ENCODE peak calls at places on chromosomes 5 and 9, in five cellular contexts. M is foreskin fibroblast, V is AG10803, I is right atrium auricular region, Y is right cardiac atrium. E is an unnamed sample.

GRCh38 chr5:11046160-11046559 is 285.1 kb upstream of the DAP start:
- DNase-seq in V (peak), Y (peak), M (peak), I (no peak), E (peak)

GRCh38 chr5:65190328-65191053 is 291.2 kb downstream of the ADAMTS6 start:
- DNase-seq in M (peak), I (no peak), V (peak), Y (no peak), E (peak)

GRCh38 chr5:41908374-41909079 is 4.4 kb downstream of the RIMOC1 start:
- DNase-seq in M (peak), Y (no peak), V (peak), I (no peak), E (peak)

GRCh38 chr5:141135718-141136266 is 786 bp downstream of the PCDHB5 start:
- DNase-seq in I (no peak), M (no peak), V (no peak), Y (no peak), E (no peak)

GRCh38 chr9:129138144-129138462 is 26.9 kb downstream of the PTPA start:
- DNase-seq in M (no peak), I (peak), Y (no peak), V (peak), E (no peak)

GRCh38 chr9:1018121-1018520 is 32.0 kb upstream of the DMRT2 start:
- DNase-seq in V (peak), Y (no peak), I (no peak), M (peak), E (peak)

GRCh38 chr5:121707196-121707595 is 144.5 kb upstream of the FTMT start:
- DNase-seq in M (no peak), V (no peak), Y (no peak), I (no peak), E (peak)

GRCh38 chr9:94042516-94042915 is 41.7 kb upstream of the PTPDC1 start:
- DNase-seq in M (peak), V (no peak), I (no peak), Y (no peak), E (no peak)

GRCh38 chr5:179777909-179778308 is 15.9 kb upstream of the LTC4S start:
- DNase-seq in M (no peak), Y (no peak), V (no peak), I (no peak), E (no peak)

GRCh38 chr5:91641730-91642350 is 258.7 kb upstream of the ARRDC3 start:
- DNase-seq in V (peak), M (peak), Y (no peak), I (no peak), E (peak)

GRCh38 chr5:103780794-103781193 is 218.2 kb upstream of the NUDT12 start:
- DNase-seq in Y (no peak), V (no peak), I (no peak), M (no peak), E (peak)

GRCh38 chr9:95143591-95144561 is 173.6 kb downstream of the FANCC start:
- DNase-seq in M (peak), Y (peak), I (peak), V (peak), E (peak)

GRCh38 chr5:167863883-167864282 is 427.6 kb upstream of the WWC1 start:
- DNase-seq in Y (no peak), I (no peak), M (no peak), V (no peak), E (no peak)

GRCh38 chr5:174533771-174534221 is 190.6 kb upstream of the MSX2 start:
- DNase-seq in Y (no peak), V (peak), M (peak), I (no peak), E (peak)

GRCh38 chr5:87390576-87391199 is 22.0 kb downstream of the CCNH start:
- DNase-seq in I (no peak), M (peak), Y (no peak), V (peak), E (peak)

GRCh38 chr9:108859459-108860114 is 2.5 kb upstream of the ACTL7A start:
- DNase-seq in Y (no peak), V (no peak), I (no peak), M (peak), E (no peak)

GRCh38 chr5:143693691-143694252 is 118.2 kb upstream of the HMHB1 start:
- DNase-seq in V (no peak), Y (no peak), M (no peak), I (no peak), E (no peak)

GRCh38 chr5:135534609-135535419 is 950 bp downstream of the NEUROG1 start:
- DNase-seq in V (no peak), I (no peak), Y (no peak), M (peak), E (no peak)

GRCh38 chr9:107983191-107983603 is 493.6 kb upstream of the KLF4 start:
- DNase-seq in Y (no peak), I (no peak), V (peak), M (peak), E (peak)

GRCh38 chr5:39555788-39556187 is 131.0 kb upstream of the DAB2 start:
- DNase-seq in M (no peak), Y (no peak), I (no peak), V (no peak), E (no peak)

DNA sequence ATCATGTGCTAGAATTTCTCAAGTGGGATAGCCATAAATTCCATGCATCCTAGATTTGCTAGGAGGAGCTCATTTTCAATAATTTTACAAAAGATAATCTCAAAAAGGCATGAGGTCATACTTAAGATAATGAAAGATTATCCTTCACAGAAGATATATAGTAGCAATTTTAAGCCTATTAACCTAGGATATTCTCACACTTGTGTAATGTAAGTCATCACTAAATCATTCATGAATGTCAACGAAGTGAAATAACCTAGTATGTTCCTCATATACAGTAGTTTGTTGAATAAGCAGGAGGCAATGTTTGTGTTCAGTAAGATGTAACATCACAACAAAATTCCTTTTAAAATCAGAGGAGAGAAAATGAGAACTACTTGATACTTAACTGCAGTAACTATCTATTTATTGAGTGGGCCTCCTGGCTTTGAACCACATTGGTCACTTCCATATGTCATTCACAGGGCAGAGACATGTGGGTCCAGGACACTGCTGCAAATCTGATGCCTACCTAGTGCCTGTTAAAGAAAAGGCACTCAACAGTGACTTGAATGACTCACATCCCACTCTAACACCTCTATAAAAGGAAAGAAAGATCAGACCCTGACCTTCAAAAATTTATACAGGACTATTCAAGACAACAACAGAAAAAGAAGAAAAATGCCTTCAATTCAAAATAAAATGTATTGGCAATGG is 8.2 kb downstream of the LIFR start:
- DNase-seq in I (no peak), Y (no peak), M (peak), V (no peak), E (no peak)
- H3K4me3 ChIP-seq in I (no peak), Y (peak), M (no peak), V (no peak), E (no peak)

GRCh38 chr9:37119907-37120839 is at the start of gene ZCCHC7:
- DNase-seq in Y (peak), M (peak), I (peak), V (peak), E (peak)

GRCh38 chr9:37117956-37118355 is 2.4 kb upstream of the ZCCHC7 start:
- DNase-seq in M (no peak), V (no peak), Y (no peak), I (no peak), E (no peak)

GRCh38 chr9:37126214-37126788 is 5.9 kb downstream of the ZCCHC7 start:
- DNase-seq in I (no peak), M (no peak), V (no peak), Y (no peak), E (no peak)

GRCh38 chr9:37119360-37119759 is 1.0 kb upstream of the ZCCHC7 start:
- DNase-seq in I (no peak), M (no peak), Y (no peak), V (no peak), E (no peak)

GRCh38 chr9:37121881-37122280 is 1.5 kb downstream of the ZCCHC7 start:
- DNase-seq in M (peak), I (no peak), V (peak), Y (no peak), E (peak)
- H3K4me3 ChIP-seq in M (peak), I (no peak), V (peak), Y (no peak), E (peak)

GRCh38 chr5:81779935-81780266 is 29.0 kb upstream of the SSBP2 start:
- DNase-seq in I (no peak), V (no peak), M (no peak), Y (no peak), E (no peak)
- H3K4me3 ChIP-seq in I (no peak), V (no peak), M (no peak), Y (no peak), E (peak)

GRCh38 chr5:178160176-178160575 is 6.5 kb upstream of the NHP2 start:
- DNase-seq in I (no peak), M (no peak), V (no peak), Y (no peak), E (no peak)

GRCh38 chr5:178162481-178162880 is 8.8 kb upstream of the NHP2 start:
- DNase-seq in V (no peak), Y (no peak), M (no peak), I (no peak), E (no peak)

GRCh38 chr5:178165585-178165984 is 11.9 kb upstream of the NHP2 start:
- DNase-seq in Y (no peak), I (no peak), M (no peak), V (no peak), E (no peak)

DNA sequence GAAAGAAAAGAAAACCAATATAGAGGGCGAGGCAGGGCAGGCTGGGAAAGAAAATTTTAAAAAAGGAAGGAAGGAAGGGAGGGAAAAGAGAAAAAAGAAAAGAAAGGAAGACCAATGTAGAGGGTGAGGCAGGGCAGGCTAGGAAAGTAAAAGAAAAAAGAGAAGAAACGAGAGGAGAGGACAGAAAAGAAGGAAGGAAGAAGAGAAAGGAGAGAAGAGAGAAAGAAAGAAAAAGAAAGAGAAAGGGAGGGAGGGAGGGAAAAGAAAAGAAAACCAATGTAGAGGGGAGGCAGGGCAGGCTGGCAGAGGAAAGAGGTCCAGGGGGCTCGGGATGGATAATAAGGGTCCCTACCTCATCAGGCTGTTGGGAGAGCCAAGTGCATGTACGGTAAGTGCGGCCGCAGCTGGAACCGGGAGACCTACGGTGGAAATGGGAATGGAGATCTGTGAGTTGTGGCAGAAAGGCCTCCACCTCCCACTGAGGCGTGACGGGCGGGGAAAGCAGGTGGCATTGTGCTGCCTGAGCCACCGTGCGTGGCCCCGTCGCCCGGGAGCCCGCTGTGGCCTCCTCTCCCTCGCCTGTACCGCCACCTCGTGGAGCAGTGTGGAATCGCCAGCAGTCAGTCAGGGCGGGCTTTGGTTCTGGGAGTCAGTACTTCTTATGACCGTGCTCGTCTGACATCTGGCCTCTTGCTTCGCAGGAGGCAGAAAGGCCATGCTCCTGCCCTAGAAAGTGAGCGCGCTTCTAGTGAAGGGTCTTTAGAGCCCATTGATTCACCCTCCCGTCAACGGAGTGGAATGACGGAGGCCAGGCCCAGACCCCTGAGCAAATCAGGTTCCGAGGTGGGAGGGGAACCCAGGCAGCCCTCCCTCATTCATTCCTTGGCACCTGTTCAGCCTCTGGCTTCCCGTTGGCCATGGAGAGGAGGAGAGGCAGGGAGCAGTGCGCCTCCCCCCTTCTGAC is 10.4 kb upstream of the NHP2 start:
- DNase-seq in I (peak), V (peak), M (peak), Y (peak), E (peak)
- H3K4me3 ChIP-seq in I (no peak), V (peak), M (no peak), Y (no peak), E (no peak)

DNA sequence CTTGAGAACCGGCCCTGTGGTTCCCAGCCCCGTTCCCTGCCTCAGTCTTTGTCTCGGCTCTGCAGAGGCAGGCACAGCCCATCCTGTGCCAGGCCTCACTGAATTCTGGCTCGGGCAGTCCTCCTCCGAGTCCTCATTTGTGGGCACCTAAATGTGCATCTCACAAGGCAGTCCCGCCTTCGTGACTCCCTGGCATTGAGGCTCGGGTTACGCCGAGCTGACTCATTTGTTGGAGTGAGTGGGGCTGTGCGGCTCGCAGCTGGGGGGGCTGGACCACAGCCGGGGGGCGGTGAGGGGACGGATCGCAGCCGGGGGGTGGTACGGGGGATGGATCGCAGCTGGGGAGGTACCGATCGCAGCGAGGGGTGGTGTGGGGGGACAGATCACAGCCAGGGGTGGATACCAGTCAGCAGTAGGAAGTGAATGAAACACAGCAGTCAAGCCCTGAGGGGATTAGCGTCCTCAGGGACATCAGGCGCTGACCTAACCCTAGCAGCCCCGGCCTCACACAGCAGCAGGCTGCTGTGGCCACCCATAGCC is 72.2 kb downstream of the PSMB7 start:
- DNase-seq in Y (peak), I (peak), M (peak), V (peak), E (peak)
- H3K4me3 ChIP-seq in Y (no peak), I (no peak), M (no peak), V (no peak), E (no peak)

GRCh38 chr5:152501294-152501693 is 96.2 kb upstream of the NMUR2 start:
- DNase-seq in M (no peak), V (no peak), I (no peak), Y (no peak), E (no peak)
- H3K4me3 ChIP-seq in M (no peak), V (no peak), I (no peak), Y (no peak), E (no peak)

GRCh38 chr9:98171176-98171925 is 21.1 kb downstream of the CORO2A start:
- DNase-seq in M (no peak), Y (no peak), I (no peak), V (no peak), E (no peak)

GRCh38 chr9:98168952-98169488 is 23.4 kb downstream of the CORO2A start:
- DNase-seq in I (no peak), M (peak), Y (peak), V (no peak), E (peak)

GRCh38 chr9:98172604-98173003 is 19.8 kb downstream of the CORO2A start:
- DNase-seq in M (peak), V (no peak), I (no peak), Y (no peak), E (peak)

GRCh38 chr9:98164912-98165311 is 27.5 kb downstream of the CORO2A start:
- DNase-seq in I (no peak), Y (no peak), M (no peak), V (no peak), E (no peak)

DNA sequence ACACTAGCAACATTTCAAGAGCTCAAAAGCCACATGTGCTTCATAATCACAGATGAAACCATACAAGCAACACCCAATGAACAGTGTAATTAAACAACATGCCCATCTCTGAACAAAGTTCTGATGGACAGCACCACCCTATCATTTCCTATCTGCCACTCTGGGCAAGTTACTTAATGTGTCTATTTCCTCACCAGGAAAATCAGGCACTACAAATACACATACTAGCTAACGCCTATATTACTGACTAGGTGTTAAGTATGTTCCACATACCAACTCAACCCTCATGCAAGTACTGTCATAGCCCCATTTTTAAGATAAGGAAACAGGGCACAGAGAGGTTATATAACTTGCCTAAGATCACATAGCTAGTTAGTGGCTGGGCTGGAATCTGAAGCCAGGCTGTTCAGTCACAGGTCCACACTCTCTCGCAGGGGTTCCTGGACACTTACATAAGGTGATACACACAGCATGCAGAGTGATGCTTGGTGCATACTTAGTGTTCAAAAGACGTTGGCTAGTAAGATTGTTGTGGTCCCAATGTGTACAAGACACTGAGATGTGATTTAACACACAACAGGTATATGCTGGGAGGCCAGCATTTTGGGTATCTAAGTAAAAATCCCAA is 24.2 kb downstream of the CORO2A start:
- DNase-seq in I (no peak), Y (no peak), M (no peak), V (no peak), E (no peak)
- H3K4me3 ChIP-seq in I (no peak), Y (no peak), M (no peak), V (no peak), E (no peak)

DNA sequence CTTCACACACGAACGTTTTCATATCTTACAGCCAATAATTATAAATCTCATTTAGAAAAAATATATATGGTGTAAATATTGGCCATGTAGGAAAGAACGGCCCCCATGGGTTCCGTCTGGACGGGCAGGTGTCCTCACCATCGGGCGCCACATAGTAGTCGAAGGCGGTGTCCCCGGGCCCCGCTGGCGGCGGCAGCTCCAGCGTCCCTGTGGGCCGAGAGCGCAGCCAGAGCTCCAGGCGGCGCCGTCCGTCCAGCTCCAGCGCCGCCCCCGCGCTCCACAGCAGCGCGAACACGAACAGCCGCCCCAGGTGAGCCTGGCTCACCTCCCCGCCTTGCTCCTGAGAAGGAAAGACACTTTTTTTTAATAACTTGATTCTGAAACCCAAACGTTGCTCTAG is 134.6 kb downstream of the DNAH5 start:
- DNase-seq in M (no peak), Y (no peak), V (no peak), I (no peak), E (no peak)
- H3K4me3 ChIP-seq in M (no peak), Y (no peak), V (no peak), I (no peak), E (no peak)

E was measured in adipocyte.